ENCODE peak calls at places on chromosomes 12 and 14, in five cellular contexts. T, K, Q, X and Y are unnamed samples.

GRCh38 chr14:50089213-50089612 is 27.2 kb downstream of the VCPKMT start:
- DNase-seq in T (no peak), K (no peak), Q (no peak), X (no peak), Y (no peak)

GRCh38 chr14:49865431-49865859 is 12.9 kb upstream of the NEMF start:
- DNase-seq in T (peak), K (no peak), Q (peak), X (peak), Y (peak)

GRCh38 chr14:34081576-34082136 is 130.8 kb upstream of the EGLN3 start:
- DNase-seq in T (peak), K (no peak), Q (no peak), X (peak), Y (peak)

GRCh38 chr14:63893701-63894458 is 41.1 kb downstream of the SYNE2 start:
- DNase-seq in T (no peak), K (no peak), Q (no peak), X (peak), Y (peak)

GRCh38 chr14:98954347-98955000 is 317.5 kb downstream of the BCL11B start:
- DNase-seq in T (no peak), K (no peak), Q (peak), X (no peak), Y (peak)

GRCh38 chr12:53049582-53050318 is at the start of gene TNS2:
- DNase-seq in T (no peak), K (no peak), Q (peak), X (peak), Y (peak)

GRCh38 chr12:41981758-41982157 is 162.9 kb downstream of the GXYLT1 start:
- DNase-seq in T (peak), K (no peak), Q (no peak), X (no peak), Y (peak)

GRCh38 chr14:57729208-57730187 is 136.4 kb downstream of the SLC35F4 start:
- DNase-seq in T (no peak), K (no peak), Q (no peak), X (no peak), Y (no peak)

GRCh38 chr14:99277534-99277933 is 5.5 kb upstream of the BCL11B start:
- DNase-seq in T (no peak), K (no peak), Q (no peak), X (no peak), Y (no peak)

DNA sequence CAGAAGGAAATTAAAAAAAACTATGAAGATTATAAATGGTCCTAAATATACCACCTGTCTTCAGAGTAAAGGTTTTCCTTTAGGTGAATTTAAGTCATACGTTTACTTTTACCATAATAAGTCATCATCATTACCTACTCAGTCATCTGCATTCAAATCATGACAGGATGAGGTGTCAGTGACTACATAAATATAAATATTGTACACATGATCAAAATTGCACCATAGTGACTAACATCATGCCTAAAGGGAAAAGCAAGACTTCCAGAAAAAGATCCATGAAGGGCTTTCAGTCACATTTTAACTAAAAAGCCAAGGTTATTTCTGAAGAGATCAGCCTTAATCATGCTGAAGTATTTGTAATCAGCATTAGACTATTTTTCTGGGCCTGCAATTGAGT is 759.9 kb upstream of the FLRT2 start:
- DNase-seq in T (no peak), K (no peak), Q (no peak), X (no peak), Y (peak)
- TF ChIP-seq CTCF in T (no peak), K (no peak), Q (no peak), X (no peak), Y (no peak)

GRCh38 chr12:18864900-18865561 is 127.1 kb downstream of the CAPZA3 start:
- DNase-seq in T (no peak), K (no peak), Q (no peak), X (peak), Y (peak)

GRCh38 chr12:18857656-18858055 is 119.7 kb downstream of the CAPZA3 start:
- DNase-seq in T (no peak), K (no peak), Q (no peak), X (no peak), Y (no peak)

GRCh38 chr12:18863769-18864500 is 126.0 kb downstream of the CAPZA3 start:
- DNase-seq in T (no peak), K (no peak), Q (no peak), X (no peak), Y (no peak)

GRCh38 chr12:18859400-18859799 is 121.5 kb downstream of the CAPZA3 start:
- DNase-seq in T (no peak), K (no peak), Q (no peak), X (no peak), Y (no peak)

GRCh38 chr12:18861287-18861858 is 123.5 kb downstream of the CAPZA3 start:
- DNase-seq in T (no peak), K (no peak), Q (no peak), X (peak), Y (peak)
- TF ChIP-seq CTCF in T (peak), K (no peak), Q (peak), X (peak), Y (peak)

DNA sequence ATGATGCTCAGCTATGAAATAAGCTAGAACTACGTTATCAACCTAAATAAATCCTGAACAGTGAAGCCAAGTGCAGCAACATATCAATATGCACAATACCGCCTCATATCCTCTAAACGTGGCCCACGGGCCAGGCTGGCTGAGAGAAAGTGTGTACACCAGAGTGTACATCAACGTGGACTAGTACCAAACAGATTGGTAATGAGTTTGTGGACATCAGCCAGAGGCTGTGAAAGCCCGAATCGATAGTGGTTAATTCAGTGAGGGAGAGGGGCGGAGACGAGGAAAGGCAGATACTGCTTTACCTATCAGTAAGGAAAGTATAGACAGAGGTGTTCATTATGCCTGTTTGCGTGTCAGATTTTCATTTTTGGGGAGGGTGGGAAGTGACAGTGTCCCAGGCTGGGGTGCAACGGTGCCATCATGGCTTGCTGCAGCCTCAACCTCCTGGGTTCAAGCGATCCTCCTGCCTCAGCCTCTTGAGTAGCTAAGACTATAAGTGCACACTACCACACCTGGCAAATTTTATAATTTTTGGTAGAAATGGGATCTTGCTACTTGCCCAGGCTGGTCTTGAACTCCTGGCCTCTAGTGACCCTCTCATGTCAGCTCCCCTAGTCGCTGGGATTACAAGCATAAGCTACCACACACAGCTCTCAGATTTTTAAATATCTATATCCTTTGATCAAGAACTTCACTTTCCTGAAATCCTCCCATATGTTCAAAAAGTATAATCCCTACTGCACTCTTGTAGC is 50.1 kb downstream of the ANAPC7 start:
- DNase-seq in T (no peak), K (no peak), Q (no peak), X (no peak), Y (no peak)
- TF ChIP-seq CTCF in T (no peak), K (no peak), Q (no peak), X (no peak), Y (no peak)

DNA sequence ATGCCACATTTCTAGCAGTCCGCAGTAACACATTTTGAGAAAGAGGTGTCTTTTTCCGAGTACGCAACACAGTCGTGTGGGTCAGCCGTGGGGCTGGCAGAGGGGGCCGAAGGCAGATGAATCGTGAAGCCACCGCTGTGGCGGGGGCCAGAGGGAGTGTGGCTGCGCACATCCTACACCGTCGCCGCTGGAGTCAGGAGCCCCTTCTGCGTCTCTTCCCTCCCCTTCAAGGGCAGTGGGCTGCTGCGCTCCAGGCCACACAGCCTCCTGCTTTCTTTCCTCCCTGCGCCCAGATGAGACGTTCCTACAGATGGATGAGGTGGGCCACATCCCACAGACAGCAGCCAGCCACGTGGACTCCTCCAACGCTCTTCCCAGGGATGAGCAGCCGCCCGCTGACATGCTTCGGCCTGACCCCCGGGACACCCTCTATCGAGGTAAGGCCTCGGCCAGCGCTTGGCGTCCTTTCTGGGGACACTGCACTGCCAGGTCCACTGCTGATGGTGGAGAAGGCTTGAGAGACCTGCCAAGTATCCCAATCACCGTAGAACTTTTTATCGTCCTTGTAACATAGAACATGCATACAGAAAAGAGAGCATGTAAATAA is 89.8 kb downstream of the B4GALNT3 start:
- DNase-seq in T (no peak), K (no peak), Q (no peak), X (no peak), Y (no peak)
- TF ChIP-seq CTCF in T (no peak), K (no peak), Q (no peak), X (no peak), Y (no peak)

DNA sequence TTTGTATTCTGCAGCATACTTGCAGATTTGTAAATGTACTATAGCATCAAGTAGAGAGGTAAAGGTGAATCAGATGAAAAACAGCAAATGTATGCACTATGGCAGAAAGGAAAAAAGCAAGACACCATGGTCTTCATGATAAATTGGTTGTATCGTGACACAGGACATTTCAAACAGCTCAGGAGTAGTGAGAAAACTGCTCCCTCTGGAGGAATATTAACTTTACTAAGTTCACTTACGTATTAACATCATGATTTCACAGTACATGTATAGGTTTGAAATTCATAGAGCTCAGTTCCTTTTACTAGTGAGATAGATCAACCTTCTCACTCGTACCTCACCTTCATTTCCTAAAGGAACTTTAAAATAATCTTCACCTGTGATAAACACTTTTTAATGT is 6.5 kb downstream of the MBIP start:
- DNase-seq in T (no peak), K (no peak), Q (no peak), X (no peak), Y (peak)
- TF ChIP-seq CTCF in T (peak), K (no peak), Q (no peak), X (no peak), Y (no peak)

GRCh38 chr12:109302770-109303169 is 6.3 kb downstream of the FOXN4 start:
- DNase-seq in T (no peak), K (no peak), Q (no peak), X (no peak), Y (no peak)

GRCh38 chr12:109299849-109300248 is 9.2 kb downstream of the FOXN4 start:
- DNase-seq in T (no peak), K (no peak), Q (no peak), X (no peak), Y (no peak)

GRCh38 chr12:109304485-109304884 is 4.6 kb downstream of the FOXN4 start:
- DNase-seq in T (no peak), K (peak), Q (no peak), X (no peak), Y (no peak)

GRCh38 chr12:109301643-109302176 is 7.4 kb downstream of the FOXN4 start:
- DNase-seq in T (no peak), K (no peak), Q (no peak), X (no peak), Y (peak)

DNA sequence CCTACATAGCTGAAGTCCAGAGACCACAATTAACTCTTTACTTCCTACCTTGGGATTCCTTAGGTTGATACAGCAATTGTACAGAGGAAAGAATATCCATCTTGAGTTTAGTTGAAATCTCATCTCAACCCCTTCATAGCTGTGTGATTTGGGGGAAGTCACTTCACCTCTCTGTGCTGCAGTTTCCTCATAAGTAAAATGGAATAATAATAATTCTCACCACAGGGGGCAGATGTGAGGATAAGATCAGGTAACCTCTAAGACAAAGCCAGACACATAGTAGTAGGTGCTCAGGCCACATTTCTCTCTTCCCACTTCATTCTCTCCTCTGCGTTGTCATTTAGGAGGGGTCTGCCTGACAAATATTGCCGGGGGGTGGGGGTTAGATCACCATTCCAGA is 6.7 kb downstream of the FOXN4 start:
- DNase-seq in T (peak), K (no peak), Q (no peak), X (no peak), Y (no peak)
- TF ChIP-seq CTCF in T (no peak), K (no peak), Q (no peak), X (no peak), Y (peak)

DNA sequence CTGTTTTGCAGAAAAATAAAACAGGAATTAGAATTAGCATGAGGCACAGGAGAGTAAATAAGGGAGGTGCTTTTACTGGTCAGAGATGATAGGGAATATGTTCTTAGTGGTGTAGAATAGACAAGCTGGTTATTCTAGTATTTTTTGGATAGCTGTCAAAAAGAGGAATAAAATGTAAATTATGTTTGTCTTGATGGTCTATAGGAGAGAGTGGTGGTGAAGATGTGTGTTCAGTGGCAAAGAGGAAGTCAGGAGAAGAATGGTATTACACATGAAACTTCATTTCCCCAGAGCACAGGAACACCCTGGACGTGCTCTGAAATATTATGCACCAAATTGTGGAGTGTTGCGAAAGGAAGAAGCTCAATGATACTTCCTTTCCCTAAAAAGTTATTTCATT is 27.8 kb downstream of the MUCL1 start:
- DNase-seq in T (no peak), K (no peak), Q (no peak), X (no peak), Y (peak)
- TF ChIP-seq CTCF in T (no peak), K (no peak), Q (no peak), X (no peak), Y (no peak)